ENCODE peak calls at places on chromosomes 11 and 22, in four cellular contexts. G, B, X and O are unnamed samples. For H3K4me1, the result is how much of the 10 kb centered on the place peaks cover.

GRCh38 chr11:62665630-62666258 is 632 bp downstream of the CSKMT start:
- DNase-seq in X (peak), B (peak), G (peak), O (peak)

GRCh38 chr11:57762235-57762866 is 749 bp downstream of the CTNND1 start:
- DNase-seq in G (no peak), X (no peak), B (no peak), O (no peak)

GRCh38 chr11:35174666-35175065 is 35.7 kb downstream of the CD44 start:
- DNase-seq in X (no peak), B (no peak), G (no peak), O (no peak)

GRCh38 chr11:64854534-64855502 is 10.4 kb upstream of the CDC42BPG start:
- DNase-seq in B (peak), G (no peak), X (peak), O (peak)

GRCh38 chr11:31815743-31816466 is 4.8 kb upstream of the PAX6 start:
- DNase-seq in B (no peak), X (no peak), G (no peak), O (no peak)

GRCh38 chr22:36775589-36775965 is 342 bp downstream of the IFT27 start:
- DNase-seq in B (peak), G (peak), X (peak), O (peak)

GRCh38 chr11:115912484-115912945 is 408.3 kb upstream of the CADM1 start:
- DNase-seq in X (no peak), G (peak), B (no peak), O (peak)

GRCh38 chr11:108388576-108388975 is 78.8 kb downstream of the C11orf65 start:
- DNase-seq in G (no peak), B (no peak), X (no peak), O (no peak)

GRCh38 chr11:65410936-65411680 is 11.5 kb upstream of the NEAT1 start:
- DNase-seq in G (no peak), B (no peak), X (peak), O (no peak)

GRCh38 chr22:26394787-26395186 is 34.3 kb upstream of the ASPHD2 start:
- DNase-seq in B (no peak), G (peak), X (no peak), O (no peak)

GRCh38 chr22:37739611-37740049 is 42.8 kb downstream of the TRIOBP start:
- DNase-seq in B (no peak), X (no peak), G (no peak), O (no peak)

GRCh38 chr22:37690901-37691504 is 4.9 kb downstream of the NOL12 start:
- DNase-seq in X (no peak), G (no peak), B (no peak), O (no peak)

GRCh38 chr22:39646614-39647210 is 76.2 kb downstream of the CACNA1I start:
- DNase-seq in X (no peak), G (no peak), B (no peak), O (peak)

GRCh38 chr11:132234878-132235277 is 864.5 kb downstream of the NTM start:
- DNase-seq in B (no peak), X (no peak), G (no peak), O (no peak)

GRCh38 chr11:20617346-20617745 is 17.9 kb downstream of the SLC6A5 start:
- DNase-seq in X (no peak), B (no peak), G (no peak), O (peak)

GRCh38 chr22:22944268-22944985 is 56.8 kb downstream of the IGLL5 start:
- DNase-seq in G (peak), B (no peak), X (no peak), O (no peak)

GRCh38 chr11:108927791-108928545 is 263.1 kb downstream of the DDX10 start:
- DNase-seq in G (no peak), X (no peak), B (no peak), O (no peak)

GRCh38 chr22:32717337-32718240 is 83.9 kb upstream of the TIMP3 start:
- DNase-seq in B (peak), G (no peak), X (no peak), O (no peak)

GRCh38 chr11:43245471-43245870 is 66.3 kb upstream of the API5 start:
- DNase-seq in X (no peak), B (no peak), G (no peak), O (no peak)

GRCh38 chr11:43689167-43689566 is 8.6 kb downstream of the HSD17B12 start:
- DNase-seq in G (no peak), B (no peak), X (no peak), O (no peak)

GRCh38 chr11:13102865-13103539 is 93.9 kb downstream of the RASSF10 start:
- DNase-seq in B (no peak), X (no peak), G (no peak), O (no peak)

GRCh38 chr11:67776834-67777530 is 102.6 kb upstream of the ALDH3B2 start:
- DNase-seq in X (no peak), G (no peak), B (no peak), O (no peak)

GRCh38 chr11:107042748-107043147 is 24.5 kb upstream of the GUCY1A2 start:
- DNase-seq in G (no peak), B (no peak), X (no peak), O (no peak)

GRCh38 chr11:34274712-34275398 is 83.0 kb downstream of the ABTB2 start:
- DNase-seq in G (no peak), X (peak), B (peak), O (peak)

GRCh38 chr11:78228467-78228866 is 39.7 kb downstream of the USP35 start:
- DNase-seq in B (peak), G (peak), X (no peak), O (no peak)

GRCh38 chr22:42993651-42994275 is 21.2 kb downstream of the PACSIN2 start:
- DNase-seq in B (no peak), G (no peak), X (no peak), O (no peak)

GRCh38 chr11:65764434-65764833 is 16.3 kb downstream of the AP5B1 start:
- DNase-seq in X (no peak), G (no peak), B (no peak), O (no peak)

GRCh38 chr22:19432092-19432844 is at the start of gene MRPL40:
- DNase-seq in B (peak), G (peak), X (peak), O (peak)

GRCh38 chr11:43135966-43136534 is 175.7 kb upstream of the API5 start:
- DNase-seq in B (no peak), G (no peak), X (no peak), O (no peak)

GRCh38 chr11:62141111-62142042 is 17.6 kb downstream of the INCENP start:
- DNase-seq in X (no peak), G (no peak), B (no peak), O (no peak)

GRCh38 chr11:130666781-130667251 is 218.4 kb downstream of the ADAMTS15 start:
- DNase-seq in B (no peak), X (no peak), G (no peak), O (no peak)

GRCh38 chr22:43005106-43005505 is 9.8 kb downstream of the PACSIN2 start:
- DNase-seq in X (peak), B (no peak), G (no peak), O (no peak)

GRCh38 chr22:45996241-45997076 is 19.5 kb upstream of the WNT7B start:
- DNase-seq in G (no peak), X (peak), B (peak), O (peak)

GRCh38 chr11:57779275-57779674 is 17.7 kb downstream of the CTNND1 start:
- DNase-seq in G (peak), B (peak), X (no peak), O (no peak)

GRCh38 chr22:46879083-46879482 is 116.6 kb downstream of the TBC1D22A start:
- DNase-seq in B (peak), X (no peak), G (no peak), O (no peak)

GRCh38 chr11:60954421-60954820 is 2.4 kb upstream of the SLC15A3 start:
- DNase-seq in G (no peak), X (no peak), B (no peak), O (no peak)

GRCh38 chr11:64342869-64343739 is 3.1 kb downstream of the CCDC88B start:
- DNase-seq in G (no peak), X (peak), B (no peak), O (no peak)

GRCh38 chr11:61335355-61335710 is 2.3 kb downstream of the TKFC start:
- DNase-seq in X (peak), G (no peak), B (no peak), O (no peak)

GRCh38 chr22:27578937-27579617 is 222.5 kb downstream of the MN1 start:
- DNase-seq in G (no peak), B (no peak), X (no peak), O (no peak)

GRCh38 chr22:29603358-29604191 is at the start of gene NF2:
- DNase-seq in B (peak), X (peak), G (peak), O (peak)

GRCh38 chr11:46250071-46251052 is 27.1 kb upstream of the CREB3L1 start:
- DNase-seq in B (no peak), X (no peak), G (no peak), O (no peak)
- H3K4me1 ChIP-seq in B (under half), X (under half), G (under half), O (under half)

DNA sequence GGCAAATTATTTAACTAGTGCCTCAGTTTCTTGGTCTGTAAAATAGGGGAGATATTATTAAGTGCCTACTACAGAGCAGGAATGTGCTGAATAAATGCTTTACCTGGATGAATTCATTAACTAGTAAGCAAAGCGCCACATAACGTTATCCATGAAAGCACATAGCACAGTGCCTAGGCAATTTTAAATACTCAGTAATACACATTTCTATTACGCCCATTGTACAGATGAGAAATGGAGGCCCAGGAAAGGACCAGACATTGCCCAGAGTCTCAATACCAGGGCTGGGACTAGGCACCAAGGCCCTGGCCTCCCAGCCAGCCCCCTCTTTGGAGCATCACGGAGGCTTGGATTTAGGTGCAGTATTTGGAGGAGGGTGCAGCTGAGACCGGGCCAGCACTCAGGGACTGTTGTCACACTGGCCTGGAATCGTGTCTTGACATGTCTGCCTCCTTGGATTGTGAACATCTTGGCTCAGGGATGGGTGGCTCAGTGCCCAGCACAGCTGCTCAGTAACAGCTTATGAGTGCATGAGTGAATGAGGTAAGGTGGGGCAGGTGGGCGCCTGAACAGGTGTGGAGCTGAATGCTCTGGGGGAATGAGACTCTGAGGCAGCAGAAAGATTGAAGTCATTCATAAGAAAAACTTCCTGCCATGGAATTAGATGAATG is 42.2 kb upstream of the TPBGL start:
- DNase-seq in B (no peak), X (no peak), G (no peak), O (no peak)
- TF ChIP-seq CTCF in B (no peak), X (no peak), G (no peak), O (no peak)

DNA sequence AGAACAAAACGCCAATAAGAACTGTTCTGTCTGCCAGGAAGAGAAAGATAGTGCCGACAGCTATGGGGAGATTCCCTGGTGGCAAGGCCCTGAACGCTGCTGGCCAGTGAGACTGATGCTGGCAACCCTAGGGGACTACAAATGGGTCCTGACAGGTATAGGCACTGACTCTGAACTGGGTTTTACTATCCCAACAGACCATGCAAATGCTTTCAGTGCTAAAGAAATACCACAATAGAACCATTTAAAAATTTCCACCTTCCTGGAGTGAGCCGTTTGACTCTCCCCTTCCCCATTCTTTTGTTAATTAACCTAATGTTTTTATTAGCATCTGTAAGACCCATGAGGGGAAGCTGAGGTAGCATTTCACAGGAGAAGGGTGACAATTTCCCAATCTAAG is 25.7 kb downstream of the USP28 start:
- DNase-seq in B (no peak), X (no peak), G (peak), O (no peak)
- H3K4me1 ChIP-seq in B (under half), X (under half), G (under half), O (under half)

GRCh38 chr22:41562461-41562860 is 1.7 kb downstream of the CSDC2 start:
- DNase-seq in G (no peak), X (peak), B (no peak), O (no peak)
- TF ChIP-seq CTCF in G (no peak), X (no peak), B (no peak), O (no peak)

GRCh38 chr11:69116671-69117070 is 39.1 kb upstream of the SMIM38 start:
- DNase-seq in G (no peak), X (no peak), B (no peak), O (no peak)

GRCh38 chr11:69113646-69114340 is 41.9 kb upstream of the SMIM38 start:
- DNase-seq in X (no peak), B (no peak), G (no peak), O (no peak)

GRCh38 chr11:69114362-69114761 is 41.4 kb upstream of the SMIM38 start:
- DNase-seq in B (no peak), X (no peak), G (no peak), O (no peak)

GRCh38 chr11:69114811-69115523 is 40.8 kb upstream of the SMIM38 start:
- DNase-seq in B (no peak), X (no peak), G (no peak), O (no peak)

GRCh38 chr11:69115586-69116560 is 39.9 kb upstream of the SMIM38 start:
- DNase-seq in B (peak), G (no peak), X (no peak), O (no peak)
- H3K4me1 ChIP-seq in B (under half), G (under half), X (under half), O (under half)

GRCh38 chr22:17853066-17853465 is 78.8 kb upstream of the BID start:
- DNase-seq in X (peak), B (peak), G (no peak), O (no peak)
- TF ChIP-seq CTCF in X (no peak), B (no peak), G (no peak), O (no peak)